ENCODE peak calls at places on chromosomes 2 and 18, in four cellular contexts. T is GM13976, S is Peyer's patch, W is NB4. C is an unnamed sample.

GRCh38 chr2:204542967-204543608 is 2.2 kb upstream of the PARD3B start:
- DNase-seq in T (no peak), S (no peak), W (no peak), C (no peak)

GRCh38 chr2:152098798-152099654 is at the start of gene CACNB4:
- DNase-seq in T (peak), S (no peak), W (peak), C (no peak)

GRCh38 chr2:2104331-2104730 is 226.7 kb downstream of the MYT1L start:
- DNase-seq in T (no peak), S (no peak), W (no peak), C (no peak)

GRCh38 chr2:222930862-222931261 is 70.0 kb downstream of the ACSL3 start:
- DNase-seq in T (no peak), S (no peak), W (peak), C (no peak)

GRCh38 chr2:71935291-71935848 is 212.3 kb downstream of the CYP26B1 start:
- DNase-seq in T (no peak), S (no peak), W (peak), C (peak)

GRCh38 chr18:79483971-79484491 is 88.3 kb downstream of the NFATC1 start:
- DNase-seq in T (no peak), S (peak), W (no peak), C (peak)

GRCh38 chr2:224937887-224938286 is 104.4 kb downstream of the DOCK10 start:
- DNase-seq in T (peak), S (no peak), W (no peak), C (no peak)

GRCh38 chr2:101145406-101145805 is 5.8 kb downstream of the TBC1D8 start:
- DNase-seq in T (no peak), S (no peak), W (peak), C (no peak)

GRCh38 chr2:184326076-184326475 is 272.3 kb upstream of the ZNF804A start:
- DNase-seq in T (no peak), S (no peak), W (no peak), C (no peak)

GRCh38 chr2:143501245-143501644 is 372.0 kb downstream of the ARHGAP15 start:
- DNase-seq in T (no peak), S (no peak), W (no peak), C (no peak)

GRCh38 chr2:217943379-217944321 is 59.1 kb downstream of the TNS1 start:
- DNase-seq in T (no peak), S (peak), W (peak), C (no peak)

GRCh38 chr2:54872783-54873182 is 149.3 kb downstream of the EML6 start:
- DNase-seq in T (no peak), S (no peak), W (no peak), C (no peak)

GRCh38 chr2:50125230-50125629 is 906.7 kb downstream of the NRXN1 start:
- DNase-seq in T (no peak), S (no peak), W (no peak), C (no peak)

GRCh38 chr2:231769170-231770136 is 11.6 kb downstream of the PDE6D start:
- DNase-seq in T (peak), S (no peak), W (no peak), C (no peak)

GRCh38 chr2:189762551-189763298 is at the start of gene OSGEPL1:
- DNase-seq in T (peak), S (peak), W (peak), C (peak)

GRCh38 chr2:100197643-100198153 is 55.3 kb upstream of the AFF3 start:
- DNase-seq in T (no peak), S (peak), W (no peak), C (no peak)

GRCh38 chr2:101706819-101707177 is 9.3 kb downstream of the MAP4K4 start:
- DNase-seq in T (no peak), S (no peak), W (no peak), C (no peak)

GRCh38 chr18:7822435-7823425 is 255.6 kb downstream of the PTPRM start:
- DNase-seq in T (no peak), S (no peak), W (no peak), C (no peak)

GRCh38 chr2:239639366-239640185 is 238.8 kb upstream of the HDAC4 start:
- DNase-seq in T (no peak), S (no peak), W (no peak), C (no peak)

GRCh38 chr2:16607306-16607705 is 58.3 kb downstream of the CYRIA start:
- DNase-seq in T (no peak), S (no peak), W (no peak), C (no peak)

GRCh38 chr18:35624140-35624539 is 42.6 kb downstream of the GALNT1 start:
- DNase-seq in T (peak), S (no peak), W (no peak), C (no peak)

GRCh38 chr2:86319700-86320369 is 17.6 kb downstream of the REEP1 start:
- DNase-seq in T (no peak), S (no peak), W (no peak), C (no peak)

GRCh38 chr2:226791487-226792081 is 8.0 kb downstream of the IRS1 start:
- DNase-seq in T (peak), S (peak), W (peak), C (peak)

GRCh38 chr2:206780671-206781070 is 15.3 kb downstream of the FASTKD2 start:
- DNase-seq in T (no peak), S (no peak), W (no peak), C (no peak)

GRCh38 chr2:165401285-165401852 is 68.1 kb upstream of the CSRNP3 start:
- DNase-seq in T (no peak), S (no peak), W (peak), C (no peak)

GRCh38 chr2:189407161-189407943 is 33.9 kb upstream of the WDR75 start:
- DNase-seq in T (no peak), S (no peak), W (no peak), C (no peak)

GRCh38 chr2:189674374-189675112 is at the start of gene ANKAR:
- DNase-seq in T (peak), S (peak), W (peak), C (peak)

GRCh38 chr2:189022002-189022401 is 47.8 kb downstream of the COL3A1 start:
- DNase-seq in T (no peak), S (no peak), W (no peak), C (no peak)

GRCh38 chr2:237289134-237289533 is 124.8 kb downstream of the COL6A3 start:
- DNase-seq in T (no peak), S (no peak), W (no peak), C (no peak)

GRCh38 chr2:126837926-126838717 is 60.6 kb upstream of the TEX51 start:
- DNase-seq in T (no peak), S (no peak), W (no peak), C (no peak)

GRCh38 chr2:232240896-232241295 is 137.7 kb upstream of the ALPP start:
- DNase-seq in T (no peak), S (no peak), W (no peak), C (no peak)

GRCh38 chr18:74494514-74494913 is 1.6 kb upstream of the CNDP2 start:
- DNase-seq in T (no peak), S (no peak), W (no peak), C (no peak)

GRCh38 chr18:74495581-74496507 is at the start of gene CNDP2:
- DNase-seq in T (peak), S (peak), W (peak), C (peak)

GRCh38 chr18:74497308-74497640 is 1.1 kb downstream of the CNDP2 start:
- DNase-seq in T (no peak), S (no peak), W (peak), C (no peak)

GRCh38 chr18:74497778-74498177 is 1.6 kb downstream of the CNDP2 start:
- DNase-seq in T (no peak), S (no peak), W (peak), C (no peak)

DNA sequence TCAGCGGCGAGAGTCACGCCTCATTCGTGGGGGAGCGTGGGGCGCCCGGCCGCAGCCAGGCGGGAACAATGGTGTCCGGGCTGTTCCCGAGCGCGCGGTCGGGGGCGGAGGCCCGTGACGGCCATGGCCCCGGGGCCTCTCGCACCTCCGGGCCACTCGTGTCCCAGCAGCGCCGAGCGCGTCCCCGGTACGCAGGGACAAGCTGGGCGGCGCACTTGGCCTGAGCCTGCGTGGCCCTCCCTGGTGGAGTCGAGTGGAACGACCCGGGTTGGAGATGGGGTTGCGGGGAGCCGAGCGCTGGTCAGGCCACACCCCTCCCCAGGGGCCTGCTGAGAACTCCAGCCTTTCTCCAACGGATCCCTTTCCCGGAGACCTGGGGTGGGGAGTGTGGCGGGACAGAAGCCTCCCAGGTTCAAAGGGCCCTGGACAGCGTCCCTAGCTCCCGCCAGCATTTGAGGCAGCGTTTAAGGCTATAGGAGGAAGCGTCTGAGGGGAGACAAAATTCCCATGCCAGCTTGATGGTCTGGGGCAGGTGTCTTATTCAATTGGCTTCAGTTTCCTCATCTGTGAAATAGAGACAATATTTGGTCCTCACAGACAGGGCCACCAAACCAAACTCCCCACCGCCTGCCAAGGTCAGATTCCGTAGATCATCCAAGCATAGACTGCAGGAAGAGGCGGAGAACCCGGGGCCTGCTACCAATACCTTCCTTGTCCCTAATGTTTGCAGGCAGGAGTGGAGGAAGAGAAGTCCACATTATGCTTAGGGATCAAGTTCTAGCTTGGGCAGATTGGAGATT is 545 bp downstream of the CNDP2 start:
- DNase-seq in T (no peak), S (peak), W (peak), C (peak)
- TF ChIP-seq CTCF in T (no peak), S (no peak), W (no peak), C (no peak)

GRCh38 chr2:174606336-174606735 is 8.7 kb upstream of the WIPF1 start:
- DNase-seq in T (no peak), S (no peak), W (no peak), C (peak)

GRCh38 chr2:174605687-174606086 is 8.1 kb upstream of the WIPF1 start:
- DNase-seq in T (no peak), S (no peak), W (peak), C (no peak)

GRCh38 chr2:174600349-174600748 is 2.7 kb upstream of the WIPF1 start:
- DNase-seq in T (no peak), S (no peak), W (no peak), C (no peak)

GRCh38 chr2:174602741-174603140 is 5.1 kb upstream of the WIPF1 start:
- DNase-seq in T (no peak), S (no peak), W (no peak), C (no peak)

DNA sequence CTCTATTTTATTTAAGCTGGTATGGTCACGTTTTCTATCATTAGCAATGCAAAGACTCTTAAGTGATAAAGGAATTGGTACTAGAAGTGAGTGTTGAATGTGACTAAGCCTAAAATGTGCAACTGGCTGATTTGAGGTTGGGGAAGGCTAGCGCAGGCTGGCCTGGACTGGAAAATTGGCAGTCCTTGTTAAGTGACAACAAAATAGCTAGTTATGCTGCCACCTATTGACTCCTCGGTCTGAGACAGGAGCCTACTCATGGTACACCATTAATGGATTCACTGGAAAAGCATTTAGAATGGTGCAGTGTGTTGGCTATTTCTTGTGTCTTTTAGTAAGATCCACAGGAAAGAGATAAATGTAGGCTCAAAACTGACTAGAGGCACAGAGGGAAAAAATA is 5.7 kb upstream of the WIPF1 start:
- DNase-seq in T (no peak), S (no peak), W (peak), C (no peak)
- TF ChIP-seq CTCF in T (peak), S (peak), W (peak), C (no peak)

DNA sequence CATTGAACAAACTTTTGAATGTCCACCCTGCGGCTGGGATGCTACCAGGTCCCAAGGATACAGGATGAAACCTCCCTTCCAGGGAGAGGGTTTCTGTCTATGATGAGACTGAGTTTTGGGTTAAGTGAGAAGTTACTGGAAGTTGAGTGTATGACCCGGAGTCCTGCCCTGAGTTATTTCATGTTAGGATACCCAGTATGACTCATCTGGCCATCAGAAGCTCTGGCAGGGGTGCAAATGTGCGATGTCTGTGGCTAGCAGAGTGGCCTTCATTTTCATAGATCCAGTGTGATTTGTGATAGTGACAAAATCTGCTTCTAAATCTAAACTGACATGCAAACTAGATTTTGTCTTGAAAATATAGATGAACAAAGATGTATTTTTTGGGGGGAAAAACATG is 55.3 kb downstream of the KCTD1 start:
- DNase-seq in T (no peak), S (no peak), W (no peak), C (no peak)
- TF ChIP-seq CTCF in T (no peak), S (no peak), W (no peak), C (no peak)

DNA sequence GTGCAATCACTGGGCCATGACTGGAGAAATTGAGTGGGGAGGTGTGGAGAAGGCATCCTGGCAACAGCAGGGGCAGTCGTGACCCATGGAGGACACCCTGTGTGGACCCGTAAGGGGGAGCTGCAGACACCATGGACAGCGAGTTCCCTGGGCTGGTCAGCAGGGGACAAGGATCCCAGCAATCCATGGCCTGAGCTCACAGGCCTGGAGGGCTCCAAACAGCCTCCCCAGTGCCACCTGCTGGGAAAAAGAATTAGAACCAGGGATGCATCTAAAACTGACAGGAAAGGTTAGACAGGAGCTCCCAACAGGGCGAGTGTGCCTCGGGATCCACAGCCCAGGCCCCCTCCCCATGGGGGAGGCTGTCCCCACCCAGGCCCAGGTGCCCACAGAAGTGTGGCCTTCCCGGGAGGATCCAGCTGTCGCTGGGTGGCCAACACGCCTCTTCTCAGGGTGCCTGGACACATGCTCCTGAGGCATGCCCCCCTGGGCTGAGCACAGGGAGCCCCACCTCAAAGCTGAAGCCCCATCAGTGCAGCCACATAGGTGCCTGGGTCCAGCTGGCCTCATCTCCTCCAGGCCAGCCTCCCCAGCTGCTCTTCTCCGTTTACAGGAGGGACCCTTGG is 20.5 kb upstream of the KIF1A start:
- DNase-seq in T (peak), S (no peak), W (peak), C (no peak)
- TF ChIP-seq CTCF in T (peak), S (peak), W (peak), C (no peak)

GRCh38 chr2:38095655-38095995 is 19.7 kb upstream of the CYP1B1 start:
- DNase-seq in T (no peak), S (no peak), W (no peak), C (no peak)

GRCh38 chr2:38097611-38098350 is 21.8 kb upstream of the CYP1B1 start:
- DNase-seq in T (no peak), S (no peak), W (no peak), C (no peak)

GRCh38 chr2:38095996-38096861 is 20.3 kb upstream of the CYP1B1 start:
- DNase-seq in T (peak), S (no peak), W (peak), C (no peak)

GRCh38 chr2:38098351-38099095 is 22.6 kb upstream of the CYP1B1 start:
- DNase-seq in T (no peak), S (no peak), W (peak), C (no peak)

DNA sequence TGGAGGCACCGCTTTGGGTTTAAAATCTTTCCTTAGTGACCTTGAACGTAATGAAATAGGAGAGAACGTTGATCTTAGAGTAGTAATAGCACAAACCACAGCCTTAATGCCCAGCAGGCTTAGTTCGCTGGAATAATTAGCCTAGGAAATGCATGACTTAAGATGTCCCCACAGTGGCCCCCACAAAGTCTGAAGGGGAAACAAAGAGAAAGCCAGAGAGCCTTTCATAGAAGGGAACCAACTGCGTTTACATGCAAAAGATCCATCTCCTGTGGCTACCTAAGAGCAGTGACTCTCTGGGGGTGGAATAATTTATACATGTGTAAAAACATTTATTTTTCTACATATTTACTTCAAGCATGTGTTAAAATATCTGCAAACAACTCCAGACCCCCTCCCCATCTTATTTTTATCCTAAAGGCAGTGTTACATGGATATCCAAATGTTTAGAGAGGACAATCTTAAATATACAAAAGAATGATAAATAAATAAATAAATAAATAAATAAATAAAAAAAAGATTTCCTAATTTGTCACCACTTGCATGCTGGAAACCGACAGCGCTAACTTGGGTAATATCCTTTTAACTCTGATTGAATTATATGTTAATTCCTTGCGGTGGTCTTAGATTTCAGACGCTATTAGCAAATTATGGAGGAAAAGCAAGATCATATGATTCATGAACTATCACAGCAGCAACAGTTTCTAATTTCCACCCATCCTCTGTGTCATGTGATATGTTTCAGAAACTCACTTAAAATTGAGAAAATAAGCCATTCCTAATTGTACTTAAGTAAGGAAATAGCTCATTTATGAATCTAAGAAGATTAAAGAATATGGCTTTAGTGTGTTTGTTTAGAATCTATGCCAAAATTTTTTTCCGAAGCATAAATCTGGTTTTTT is 23.4 kb upstream of the CYP1B1 start:
- DNase-seq in T (no peak), S (no peak), W (peak), C (no peak)
- TF ChIP-seq CTCF in T (no peak), S (no peak), W (no peak), C (no peak)